ENCODE peak calls at places on chromosomes 6 and 20, in five cellular contexts. P is transverse colon, E is right lobe of liver, Q is stomach, G is heart left ventricle. U is an unnamed sample.

GRCh38 chr6:137358273-137358672 is 135.9 kb downstream of the OLIG3 start:
- DNase-seq in G (no peak), P (no peak), E (no peak), Q (no peak), U (no peak)

GRCh38 chr20:61288331-61288784 is 36.3 kb downstream of the CDH4 start:
- DNase-seq in G (no peak), P (no peak), E (peak; percentile 21), Q (no peak), U (no peak)

GRCh38 chr20:45890077-45890996 is 671 bp downstream of the NEURL2 start:
- DNase-seq in E (peak; percentile 87), P (peak; percentile 85), Q (peak; percentile 83), G (peak; percentile 86), U (peak; percentile 79)

GRCh38 chr6:112013051-112013450 is 40.9 kb upstream of the CCN6 start:
- DNase-seq in Q (no peak), E (no peak), P (no peak), G (no peak), U (no peak)

GRCh38 chr6:139342957-139343750 is 31.3 kb downstream of the CITED2 start:
- DNase-seq in Q (no peak), G (no peak), E (no peak), P (no peak), U (no peak)

GRCh38 chr6:27901801-27902200 is 10.4 kb downstream of the OR2B2 start:
- DNase-seq in G (no peak), P (no peak), Q (no peak), E (no peak), U (no peak)

GRCh38 chr6:4041480-4041879 is 37.5 kb downstream of the FAM217A start:
- DNase-seq in G (no peak), E (no peak), Q (no peak), P (no peak), U (no peak)

GRCh38 chr6:163308629-163309276 is 105.8 kb upstream of the QKI start:
- DNase-seq in P (no peak), E (no peak), Q (no peak), G (no peak), U (no peak)

GRCh38 chr20:32535316-32535952 is 49.7 kb downstream of the NOL4L start:
- DNase-seq in G (no peak), P (no peak), E (no peak), Q (no peak), U (no peak)

GRCh38 chr6:13194852-13195251 is 133.5 kb downstream of the TBC1D7 start:
- DNase-seq in Q (peak; percentile 40), G (no peak), E (peak; percentile 66), P (peak; percentile 48), U (peak; percentile 10)

GRCh38 chr6:36755435-36756348 is 58.1 kb downstream of the RAB44 start:
- DNase-seq in E (no peak), P (peak; percentile 52), Q (peak; percentile 38), G (no peak), U (no peak)
- TF ChIP-seq POLR2A in E (no peak), P (no peak), Q (no peak), G (no peak), U (no peak)

GRCh38 chr20:41317536-41318270 is at the start of gene ZHX3:
- DNase-seq in E (peak; percentile 98), Q (peak; percentile 97), P (peak; percentile 98), G (peak; percentile 99), U (peak; percentile 98)
- TF ChIP-seq POLR2A in E (peak; percentile 63), Q (no peak), P (peak; percentile 72), G (peak; percentile 60), U (peak; percentile 88)

DNA sequence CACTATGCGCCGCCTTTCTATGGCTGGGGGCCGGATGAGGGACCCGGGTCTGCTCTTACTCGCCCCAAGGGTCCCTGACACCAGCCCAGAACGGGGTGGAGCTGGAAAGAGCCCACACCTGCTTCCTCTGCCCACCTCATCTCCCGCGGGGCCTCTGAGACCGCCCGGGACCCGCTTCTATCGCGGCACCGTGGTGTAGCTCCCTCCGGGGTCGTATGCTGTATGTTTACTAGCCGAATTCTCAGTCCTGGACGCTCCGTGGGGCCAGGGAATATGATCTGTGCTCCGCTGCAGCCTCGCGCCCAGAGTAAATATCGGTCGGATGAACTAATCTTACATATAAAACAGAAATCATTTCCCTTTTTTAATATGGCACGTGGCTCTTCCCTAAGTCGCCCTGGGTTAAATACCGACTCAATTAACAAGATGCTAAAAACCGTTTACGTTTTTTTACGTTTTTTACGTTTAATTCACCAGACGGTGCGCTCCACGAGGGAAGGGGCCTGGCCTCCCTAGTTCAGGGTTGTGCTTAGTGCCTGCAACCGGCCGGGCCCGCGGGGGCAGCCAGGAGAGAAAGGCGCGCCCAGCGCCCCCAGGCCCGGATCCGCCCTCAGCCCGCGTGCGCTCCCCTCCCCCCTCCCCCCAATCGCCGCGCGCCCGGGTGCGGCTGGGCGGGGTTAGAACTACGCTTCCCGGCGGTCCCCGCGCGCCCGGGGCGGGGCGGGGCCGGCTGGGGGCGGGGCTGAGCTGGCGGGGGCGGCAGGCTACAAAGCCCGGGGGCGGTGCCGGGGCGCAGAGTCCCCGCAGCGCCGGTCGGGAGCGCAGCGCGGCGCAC is at the start of gene RBM38:
- DNase-seq in G (peak; percentile 89), E (peak; percentile 81), Q (peak; percentile 74), P (peak; percentile 79), U (peak; percentile 47)
- TF ChIP-seq POLR2A in G (no peak), E (no peak), Q (no peak), P (no peak), U (no peak)

DNA sequence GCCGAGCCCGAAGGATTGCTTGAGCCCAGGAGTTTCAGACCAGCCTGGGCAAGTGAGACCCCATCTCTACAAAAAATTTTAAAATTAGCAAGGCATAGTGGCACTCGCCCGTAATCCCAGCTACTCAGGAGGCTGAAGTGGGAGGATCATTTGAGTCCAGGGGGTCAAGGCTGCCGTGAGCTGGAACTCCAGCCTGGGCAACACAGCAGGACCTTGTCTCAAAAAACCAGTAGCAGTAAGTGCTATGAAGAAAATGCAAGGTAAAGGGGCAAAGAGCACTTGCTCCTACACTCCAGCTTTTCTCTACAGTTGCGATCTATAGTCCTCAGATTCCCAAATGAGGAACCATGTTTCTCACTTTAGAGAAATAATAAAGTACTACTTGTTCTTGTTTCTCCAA is 1.8 kb upstream of the DDX39B start:
- DNase-seq in E (no peak), P (no peak), G (no peak), Q (no peak), U (no peak)
- TF ChIP-seq POLR2A in E (no peak), P (no peak), G (no peak), Q (no peak), U (no peak)